ENCODE peak calls at places on chromosomes 11 and 22, in six cellular contexts. Z is fibroblast of lung, C is cardiac fibroblast, O is K562, B is foreskin fibroblast, A is HFF-Myc. V is an unnamed sample.

GRCh38 chr11:64813826-64814225 is 3.5 kb upstream of the MEN1 start:
- DNase-seq in Z (no peak), C (no peak), O (no peak), B (no peak), A (no peak), V (no peak)

GRCh38 chr11:70532066-70532440 is 133.7 kb downstream of the CTTN start:
- DNase-seq in Z (peak), C (no peak), O (no peak), B (no peak), A (no peak), V (no peak)

GRCh38 chr22:24938741-24939341 is 7.7 kb downstream of the LHFPL7 start:
- DNase-seq in Z (peak), C (peak), O (peak), B (peak), A (no peak), V (no peak)

GRCh38 chr22:17228725-17229126 is 9.5 kb upstream of the ADA2 start:
- DNase-seq in Z (no peak), C (no peak), O (no peak), B (no peak), A (no peak), V (no peak)

GRCh38 chr11:121451982-121452608 is at the start of gene SORL1:
- DNase-seq in Z (peak), C (peak), O (peak), B (peak), A (no peak), V (no peak)

GRCh38 chr11:58905141-58905715 is 34.1 kb upstream of the GLYATL1 start:
- DNase-seq in Z (peak), C (peak), O (no peak), B (peak), A (no peak), V (no peak)

GRCh38 chr22:44154431-44154942 is 26.2 kb upstream of the PARVG start:
- DNase-seq in Z (peak), C (no peak), O (no peak), B (no peak), A (no peak), V (no peak)

GRCh38 chr11:67613960-67614715 is 7.4 kb downstream of the NDUFV1 start:
- DNase-seq in Z (peak), C (peak), O (peak), B (peak), A (no peak), V (no peak)

GRCh38 chr11:20364412-20364792 is 888 bp downstream of the HTATIP2 start:
- DNase-seq in Z (no peak), C (no peak), O (peak), B (no peak), A (no peak), V (no peak)

GRCh38 chr11:130244851-130245250 is 69.9 kb downstream of the ZBTB44 start:
- DNase-seq in Z (no peak), C (no peak), O (no peak), B (no peak), A (no peak), V (no peak)

GRCh38 chr11:130243816-130244215 is 70.9 kb downstream of the ZBTB44 start:
- DNase-seq in Z (no peak), C (no peak), O (no peak), B (no peak), A (no peak), V (no peak)

GRCh38 chr11:130237282-130238006 is 77.3 kb downstream of the ZBTB44 start:
- DNase-seq in Z (no peak), C (no peak), O (no peak), B (no peak), A (no peak), V (no peak)

GRCh38 chr11:130246270-130246669 is 68.4 kb downstream of the ZBTB44 start:
- DNase-seq in Z (no peak), C (no peak), O (no peak), B (no peak), A (no peak), V (no peak)

DNA sequence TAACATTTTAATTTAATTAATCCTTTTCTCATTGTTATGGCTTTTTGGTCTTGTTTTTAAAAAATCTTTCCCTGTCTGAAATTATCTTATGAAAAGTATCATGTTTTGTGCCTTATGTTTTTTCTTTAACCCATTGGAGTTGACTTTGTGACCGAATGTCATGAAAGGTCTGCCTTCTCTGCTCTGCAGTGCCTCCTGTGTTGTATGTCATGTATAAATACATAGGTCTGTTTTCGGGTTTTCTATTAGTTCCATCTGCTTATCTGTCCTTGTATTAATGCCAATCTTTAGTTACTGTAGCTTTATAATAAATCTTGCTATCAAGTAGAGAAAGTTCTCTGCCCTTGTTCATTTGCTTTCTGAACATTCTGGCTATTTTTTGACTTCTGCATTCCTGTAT is 73.0 kb downstream of the ZBTB44 start:
- DNase-seq in Z (no peak), C (no peak), O (no peak), B (no peak), A (no peak), V (no peak)
- TF ChIP-seq CTCF in Z (no peak), C (no peak), O (no peak), B (no peak), A (no peak), V (no peak)

GRCh38 chr11:73931951-73932350 is 18.9 kb upstream of the DNAJB13 start:
- DNase-seq in Z (no peak), C (no peak), O (no peak), B (no peak), A (no peak), V (no peak)

GRCh38 chr11:73929388-73929787 is 21.4 kb upstream of the DNAJB13 start:
- DNase-seq in Z (no peak), C (no peak), O (no peak), B (no peak), A (no peak), V (no peak)

DNA sequence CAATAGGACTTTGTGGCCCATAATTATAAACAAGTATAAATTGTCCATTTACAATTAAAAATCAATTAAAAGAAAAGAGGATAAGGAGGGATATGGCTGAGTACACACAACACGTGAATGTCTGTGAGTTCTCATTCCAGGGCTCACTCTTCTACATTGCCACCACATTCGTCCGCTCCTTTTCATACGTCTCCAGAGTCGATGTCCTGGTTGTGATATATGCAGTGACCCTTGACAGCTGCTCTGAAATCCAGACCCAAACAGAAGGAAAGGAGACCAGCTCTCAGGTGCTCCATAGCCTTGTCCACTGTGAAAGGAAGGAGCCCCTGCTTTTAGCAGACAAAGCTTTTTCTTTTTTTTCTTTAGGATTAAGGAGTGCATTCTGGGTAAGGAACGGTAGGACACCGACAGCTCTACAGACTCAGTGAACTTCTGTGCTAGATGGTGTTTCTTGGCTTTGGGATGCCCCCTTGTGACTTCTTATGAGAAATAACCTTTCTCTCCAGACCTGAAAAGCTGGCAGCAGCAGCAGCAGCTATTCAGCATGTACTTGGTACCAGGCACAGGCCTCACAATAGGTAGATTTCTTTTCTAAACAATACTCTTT is 19.7 kb upstream of the DNAJB13 start:
- DNase-seq in Z (peak), C (peak), O (peak), B (peak), A (peak), V (peak)
- TF ChIP-seq CTCF in Z (peak), C (peak), O (peak), B (peak), A (peak), V (peak)

DNA sequence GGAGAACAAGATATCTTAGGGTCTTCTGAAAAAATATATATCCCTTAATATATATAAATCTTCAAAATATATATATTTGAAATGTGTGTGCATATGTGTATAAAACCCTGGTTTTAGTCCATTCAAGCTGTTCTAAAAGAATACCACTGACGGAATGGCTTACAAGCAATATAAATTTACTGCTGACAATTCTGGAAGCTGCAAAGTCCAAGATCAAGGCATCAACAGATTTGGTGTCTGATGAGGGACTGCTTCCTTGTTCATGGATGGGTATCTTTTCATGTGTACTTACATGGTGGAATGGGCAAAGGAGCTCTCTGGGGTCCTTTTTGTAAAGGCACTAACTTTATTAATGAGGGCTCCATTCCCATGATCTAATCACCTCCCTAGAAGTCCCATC is 6.8 kb downstream of the NXPE2 start:
- DNase-seq in Z (no peak), C (no peak), O (no peak), B (no peak), A (no peak), V (no peak)
- TF ChIP-seq CTCF in Z (no peak), C (no peak), O (no peak), B (no peak), A (no peak), V (no peak)

DNA sequence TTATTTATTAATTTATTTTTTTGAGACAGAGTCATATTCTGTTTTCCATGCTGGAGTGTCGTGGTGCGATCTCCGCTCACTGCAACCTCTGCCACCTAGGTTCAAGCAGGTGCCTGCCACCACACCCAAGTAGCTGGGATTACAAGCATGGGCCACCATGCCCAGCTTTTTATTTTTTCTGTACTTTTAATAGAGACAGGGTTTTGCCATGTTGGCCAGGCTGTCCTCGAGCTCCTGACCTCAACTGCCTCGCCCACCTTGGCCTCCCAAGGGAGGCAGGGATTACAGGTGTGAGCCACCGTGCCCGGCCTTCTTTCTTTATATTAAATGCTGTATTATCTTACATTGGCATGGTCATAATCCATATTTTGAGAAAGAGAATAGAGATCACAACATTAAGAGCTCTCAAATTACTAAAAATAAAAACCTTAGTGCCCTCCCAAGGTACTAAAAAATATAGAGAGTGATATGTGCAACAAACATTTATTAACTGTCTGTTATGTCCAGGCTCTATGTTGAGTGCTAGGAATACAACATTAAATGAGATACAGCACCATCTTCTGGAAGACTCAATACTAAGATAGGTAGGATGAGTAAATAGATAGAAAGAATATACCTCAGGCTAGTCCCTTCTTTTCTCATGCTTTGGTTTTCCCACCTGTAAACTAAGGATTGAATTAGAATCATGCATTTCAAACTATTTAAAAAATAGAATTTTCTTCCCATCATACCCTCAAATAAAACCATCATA is 84.1 kb downstream of the BBOX1 start:
- DNase-seq in Z (no peak), C (peak), O (no peak), B (peak), A (no peak), V (peak)
- TF ChIP-seq CTCF in Z (no peak), C (no peak), O (no peak), B (peak), A (peak), V (peak)